ENCODE peak calls at places on chromosomes 16 and 17, in ten cellular contexts. K is pancreas; M is midbrain; T is germinal center; Y is AG08395; V is tibial artery; B is activated T-cell treated with anti-CD3 and anti-CD28 coated beads for 4 hours; O is naive thymus-derived CD8-positive, alpha-beta T cell; N is non-pigmented ciliary epithelial cell; C is NT2/D1. W is an unnamed sample.

GRCh38 chr17:65783845-65784334 is 222.4 kb upstream of the AXIN2 start:
- DNase-seq in K (no peak), M (no peak), T (no peak), Y (peak; percentile 49), V (no peak), B (no peak), O (no peak), N (peak; percentile 78), C (no peak), W (no peak)

GRCh38 chr17:36127199-36127881 is 23.7 kb downstream of the CCL4 start:
- DNase-seq in K (no peak), M (no peak), T (peak; percentile 88), Y (no peak), V (no peak), B (no peak), O (no peak), N (no peak), C (no peak), W (no peak)

GRCh38 chr17:28901866-28902818 is 737 bp downstream of the DHRS13 start:
- DNase-seq in K (peak; percentile 45), M (peak; percentile 49), T (peak; percentile 60), Y (peak; percentile 42), V (no peak), B (peak; percentile 31), O (no peak), N (no peak), C (no peak), W (peak; percentile 34)

GRCh38 chr16:59478806-59479205 is 744.7 kb upstream of the GOT2 start:
- DNase-seq in K (no peak), M (no peak), T (no peak), Y (peak; percentile 31), V (no peak), B (no peak), O (no peak), N (no peak), C (no peak), W (no peak)

GRCh38 chr17:3032258-3033247 is 30.9 kb downstream of the OR1D5 start:
- DNase-seq in K (no peak), M (no peak), T (no peak), Y (no peak), V (no peak), B (no peak), O (no peak), N (no peak), C (no peak), W (no peak)

GRCh38 chr16:652454-653021 is 3.4 kb downstream of the WDR90 start:
- DNase-seq in K (no peak), M (no peak), T (no peak), Y (no peak), V (no peak), B (no peak), O (no peak), N (no peak), C (no peak), W (no peak)

GRCh38 chr16:85437161-85438052 is 175.7 kb upstream of the GSE1 start:
- DNase-seq in K (peak; percentile 89), M (no peak), T (no peak), Y (peak; percentile 35), V (peak; percentile 54), B (no peak), O (no peak), N (no peak), C (peak; percentile 78), W (no peak)

GRCh38 chr16:8801686-8802085 is 4.0 kb downstream of the PMM2 start:
- DNase-seq in K (no peak), M (no peak), T (no peak), Y (no peak), V (no peak), B (no peak), O (no peak), N (no peak), C (no peak), W (no peak)

GRCh38 chr17:57954421-57955182 is 610 bp downstream of the CUEDC1 start:
- DNase-seq in K (peak; percentile 62), M (peak; percentile 61), T (no peak), Y (peak; percentile 81), V (peak; percentile 82), B (no peak), O (no peak), N (no peak), C (peak; percentile 15), W (no peak)

GRCh38 chr17:38742431-38743308 is 5.5 kb downstream of the PCGF2 start:
- DNase-seq in K (peak; percentile 61), M (no peak), T (no peak), Y (peak; percentile 77), V (peak; percentile 61), B (no peak), O (no peak), N (peak; percentile 56), C (no peak), W (no peak)

GRCh38 chr17:67477687-67478086 is 100.6 kb downstream of the PITPNC1 start:
- DNase-seq in K (no peak), M (no peak), T (no peak), Y (peak; percentile 33), V (no peak), B (peak; percentile 36), O (peak; percentile 22), N (no peak), C (no peak), W (no peak)

GRCh38 chr17:40341808-40342574 is 22.5 kb downstream of the GJD3 start:
- DNase-seq in K (peak; percentile 83), M (peak; percentile 44), T (peak; percentile 47), Y (peak; percentile 70), V (peak; percentile 79), B (no peak), O (no peak), N (no peak), C (no peak), W (no peak)

GRCh38 chr16:84847554-84848415 is 28.0 kb downstream of the CRISPLD2 start:
- DNase-seq in K (no peak), M (no peak), T (no peak), Y (no peak), V (no peak), B (no peak), O (no peak), N (no peak), C (no peak), W (no peak)

GRCh38 chr16:53476867-53477266 is 26.1 kb downstream of the AKTIP start:
- DNase-seq in K (no peak), M (no peak), T (no peak), Y (no peak), V (no peak), B (no peak), O (no peak), N (no peak), C (no peak), W (no peak)

GRCh38 chr16:68356249-68356918 is 45.6 kb downstream of the PRMT7 start:
- DNase-seq in K (no peak), M (no peak), T (no peak), Y (no peak), V (no peak), B (peak; percentile 28), O (peak; percentile 71), N (no peak), C (no peak), W (no peak)

GRCh38 chr17:31596382-31597323 is 205.2 kb downstream of the RAB11FIP4 start:
- DNase-seq in K (peak; percentile 66), M (peak; percentile 16), T (peak; percentile 87), Y (peak; percentile 98), V (peak; percentile 89), B (no peak), O (no peak), N (peak; percentile 90), C (peak; percentile 39), W (peak; percentile 27)

GRCh38 chr16:85056211-85056748 is 28.7 kb downstream of the KIAA0513 start:
- DNase-seq in K (no peak), M (peak; percentile 44), T (no peak), Y (peak; percentile 50), V (peak; percentile 39), B (no peak), O (no peak), N (no peak), C (no peak), W (no peak)

GRCh38 chr16:79297297-79297696 is 303.2 kb downstream of the MAF start:
- DNase-seq in K (no peak), M (no peak), T (no peak), Y (no peak), V (no peak), B (no peak), O (no peak), N (no peak), C (no peak), W (no peak)

GRCh38 chr16:48099455-48099854 is 56.3 kb downstream of the ABCC12 start:
- DNase-seq in K (no peak), M (no peak), T (no peak), Y (no peak), V (no peak), B (no peak), O (no peak), N (no peak), C (no peak), W (no peak)